ENCODE peak calls at places on chromosomes 1 and 21, in seven cellular contexts. B is A549, I is sigmoid colon, J is transverse colon, H is stomach, N is ovary, S is upper lobe of left lung. Z is an unnamed sample.
A peak's percentile ranks its signal among the peaks of the same experiment; 100 is the strongest.

GRCh38 chr1:187390157-187390556 is 561.4 kb downstream of the PLA2G4A start:
- DNase-seq in H (no peak), J (no peak), I (no peak), B (peak; percentile 6), N (no peak), S (no peak), Z (no peak)

GRCh38 chr1:201361652-201362504 is 15.6 kb downstream of the TNNT2 start:
- DNase-seq in J (peak; percentile 27), S (peak; percentile 47), I (no peak), H (no peak), B (peak; percentile 96), N (peak; percentile 39), Z (no peak)

GRCh38 chr1:5423109-5423508 is 569.1 kb downstream of the NPHP4 start:
- DNase-seq in H (no peak), I (no peak), N (no peak), B (no peak), S (no peak), J (no peak), Z (no peak)

GRCh38 chr1:109493805-109494539 is at the start of gene CYB561D1:
- DNase-seq in S (peak; percentile 89), N (peak; percentile 90), B (peak; percentile 52), H (peak; percentile 88), I (peak; percentile 92), J (peak; percentile 90), Z (peak; percentile 77)

GRCh38 chr21:43728467-43729390 is 9.8 kb downstream of the PDXK start:
- DNase-seq in S (peak; percentile 97), B (peak; percentile 68), J (peak; percentile 88), I (peak; percentile 99), N (peak; percentile 98), H (peak; percentile 92), Z (peak; percentile 94)

GRCh38 chr1:218242171-218242570 is 42.9 kb upstream of the RRP15 start:
- DNase-seq in N (no peak), I (no peak), S (no peak), J (no peak), H (no peak), B (no peak), Z (no peak)

GRCh38 chr1:2832506-2833453 is 31.3 kb upstream of the TTC34 start:
- DNase-seq in B (no peak), H (no peak), S (no peak), J (no peak), I (no peak), N (no peak), Z (no peak)

GRCh38 chr1:179121159-179121938 is 39.5 kb downstream of the TOR3A start:
- DNase-seq in I (no peak), J (peak; percentile 35), H (no peak), B (peak; percentile 40), S (no peak), N (no peak), Z (no peak)

GRCh38 chr1:214402583-214403216 is 121.7 kb downstream of the SMYD2 start:
- DNase-seq in J (no peak), I (no peak), N (no peak), H (peak; percentile 32), B (no peak), S (no peak), Z (no peak)

GRCh38 chr1:16081636-16082035 is 8.2 kb upstream of the FAM131C start:
- DNase-seq in N (no peak), S (no peak), I (no peak), B (no peak), J (no peak), H (no peak), Z (no peak)

GRCh38 chr1:72064301-72064700 is 218.0 kb downstream of the NEGR1 start:
- DNase-seq in J (no peak), N (no peak), S (no peak), H (no peak), I (no peak), B (no peak), Z (no peak)

GRCh38 chr1:205948000-205948399 is 4.7 kb upstream of the SLC26A9 start:
- DNase-seq in H (no peak), S (no peak), I (no peak), N (no peak), J (no peak), B (no peak), Z (no peak)

GRCh38 chr1:209220048-209220524 is 363.4 kb upstream of the CAMK1G start:
- DNase-seq in J (no peak), S (no peak), I (no peak), N (no peak), H (no peak), B (no peak), Z (no peak)

GRCh38 chr1:212721388-212722247 is 22.0 kb upstream of the BATF3 start:
- DNase-seq in N (no peak), I (no peak), S (no peak), H (peak; percentile 49), J (no peak), B (peak; percentile 28), Z (no peak)

GRCh38 chr1:67482733-67483482 is 52.7 kb upstream of the SERBP1 start:
- DNase-seq in B (no peak), I (no peak), S (peak; percentile 57), N (no peak), H (no peak), J (no peak), Z (no peak)

GRCh38 chr21:45138199-45139002 is 64.0 kb downstream of the ADARB1 start:
- DNase-seq in I (peak; percentile 85), J (peak; percentile 69), B (peak; percentile 28), S (peak; percentile 54), H (peak; percentile 72), N (peak; percentile 65), Z (peak; percentile 65)

GRCh38 chr1:52348704-52349301 is 17.2 kb downstream of the CC2D1B start:
- DNase-seq in H (no peak), N (no peak), J (no peak), I (no peak), S (no peak), B (no peak), Z (no peak)

GRCh38 chr1:34283142-34283541 is 106.4 kb downstream of the C1orf94 start:
- DNase-seq in H (no peak), I (no peak), S (no peak), N (no peak), B (no peak), J (no peak), Z (no peak)

GRCh38 chr21:32981096-32981495 is 44.6 kb upstream of the OLIG2 start:
- DNase-seq in H (no peak), I (no peak), B (no peak), J (no peak), N (no peak), S (no peak), Z (no peak)

GRCh38 chr21:27536319-27536718 is 569.4 kb upstream of the ADAMTS5 start:
- DNase-seq in B (no peak), J (no peak), I (no peak), H (no peak), N (no peak), S (no peak), Z (no peak)

GRCh38 chr1:176853503-176853902 is 311.0 kb downstream of the ASTN1 start:
- DNase-seq in I (no peak), H (no peak), N (no peak), S (no peak), B (no peak), J (no peak), Z (no peak)

GRCh38 chr1:110040548-110040947 is 6.1 kb downstream of the STRIP1 start:
- DNase-seq in J (no peak), B (no peak), H (no peak), I (no peak), N (no peak), S (no peak), Z (no peak)

GRCh38 chr1:85582687-85583354 is 2.3 kb downstream of the CCN1 start:
- DNase-seq in S (peak; percentile 31), J (no peak), I (no peak), H (no peak), N (no peak), B (no peak), Z (no peak)
- H3K4me3 ChIP-seq in S (peak overlapping the region; percentile 76), J (no peak overlapping the region), I (peak overlapping the region; percentile 80), H (peak overlapping the region; percentile 58), N (peak overlapping the region; percentile 87), B (peak overlapping the region; percentile 83), Z (peak overlapping the region; percentile 80)

GRCh38 chr1:183100575-183100974 is 77.4 kb downstream of the LAMC1 start:
- DNase-seq in B (no peak), I (no peak), N (no peak), H (no peak), S (no peak), J (no peak), Z (no peak)

GRCh38 chr1:183097438-183098051 is 74.3 kb downstream of the LAMC1 start:
- DNase-seq in N (no peak), H (no peak), B (no peak), S (no peak), J (no peak), I (no peak), Z (no peak)

GRCh38 chr1:183096889-183097288 is 73.7 kb downstream of the LAMC1 start:
- DNase-seq in S (no peak), B (no peak), H (no peak), N (peak; percentile 56), I (peak; percentile 77), J (peak; percentile 20), Z (peak; percentile 22)

GRCh38 chr1:183096351-183096750 is 73.1 kb downstream of the LAMC1 start:
- DNase-seq in J (no peak), B (no peak), H (no peak), N (no peak), I (no peak), S (no peak), Z (no peak)

GRCh38 chr1:183098349-183098748 is 75.1 kb downstream of the LAMC1 start:
- DNase-seq in I (no peak), H (no peak), J (no peak), N (no peak), S (no peak), B (no peak), Z (no peak)
- TF ChIP-seq EP300 in I (no peak), H (no peak), J (no peak), N (no peak), S (no peak), B (no peak), Z (no peak)

DNA sequence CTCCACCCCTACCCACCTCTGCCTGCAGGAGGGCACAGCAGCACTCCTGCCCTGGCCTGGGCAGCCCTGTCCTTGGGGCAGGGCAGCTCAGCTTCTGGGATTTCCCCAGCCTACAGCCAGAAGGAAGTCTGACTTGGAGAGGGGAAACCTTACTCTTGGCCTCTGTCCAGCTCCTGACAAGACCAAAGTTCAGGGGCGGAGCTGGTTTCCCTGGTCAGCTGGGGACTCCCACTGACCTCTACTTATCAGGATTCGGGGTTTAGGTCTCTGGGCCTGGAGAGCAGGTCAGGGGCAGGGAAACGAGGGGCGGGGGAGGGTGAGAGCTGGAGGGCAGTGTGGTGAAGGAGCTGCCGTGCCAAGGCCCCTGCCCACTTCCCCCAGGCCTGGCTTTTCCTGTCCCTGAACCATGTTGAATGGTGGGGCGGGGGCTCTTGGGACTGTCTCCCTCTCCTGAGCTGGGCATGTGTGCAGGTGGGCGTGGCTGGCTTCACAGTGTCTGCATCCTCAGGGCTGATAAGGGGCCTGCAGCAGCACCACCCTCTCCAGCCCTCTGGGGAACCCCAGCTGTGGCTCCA is 16.8 kb upstream of the ETV3 start:
- DNase-seq in N (peak; percentile 46), S (peak; percentile 85), J (peak; percentile 86), B (no peak), H (peak; percentile 89), I (no peak), Z (no peak)
- H3K4me1 ChIP-seq in N (peaks cover 7% of the 10 kb centered on the region), S (peaks cover 28% of the 10 kb centered on the region), J (peaks cover 28% of the 10 kb centered on the region), B (peaks cover 23% of the 10 kb centered on the region), H (peaks cover 41% of the 10 kb centered on the region), I (peaks cover 22% of the 10 kb centered on the region), Z (peaks cover 18% of the 10 kb centered on the region)

GRCh38 chr21:35508389-35508888 is 459.3 kb upstream of the RUNX1 start:
- DNase-seq in J (peak; percentile 50), H (peak; percentile 43), I (peak; percentile 79), N (no peak), S (peak; percentile 75), B (no peak), Z (peak; percentile 67)
- H3K4me3 ChIP-seq in J (no peak overlapping the region), H (no peak overlapping the region), I (no peak overlapping the region), N (no peak overlapping the region), S (no peak overlapping the region), B (no peak overlapping the region), Z (no peak overlapping the region)